ENCODE peak calls at places on chromosome X, in four cellular contexts. W, B, F and J are unnamed samples.
A peak's percentile ranks its signal among the peaks of the same experiment; 100 is the strongest.

GRCh38 chrX:12910851-12911461 is 4.5 kb downstream of the TLR8 start:
- ATAC-seq in W (no peak), B (peak; percentile 34), F (peak; percentile 36), J (no peak)

GRCh38 chrX:6526564-6526963 is 8.4 kb downstream of the VCX3A start:
- ATAC-seq in W (no peak), B (no peak), F (no peak), J (no peak)

GRCh38 chrX:56253832-56254703 is 21.9 kb downstream of the KLF8 start:
- ATAC-seq in W (no peak), B (no peak), F (no peak), J (no peak)

GRCh38 chrX:66162331-66162822 is 1.7 kb upstream of the HEPH start:
- ATAC-seq in W (no peak), B (no peak), F (no peak), J (no peak)

GRCh38 chrX:53156207-53156596 is 62.3 kb downstream of the KANTR start:
- ATAC-seq in W (no peak), B (no peak), F (no peak), J (no peak)

GRCh38 chrX:72254835-72255234 is 16.0 kb upstream of the ERCC6L start:
- ATAC-seq in W (no peak), B (no peak), F (no peak), J (no peak)

GRCh38 chrX:148443216-148443615 is 57.2 kb upstream of the AFF2 start:
- ATAC-seq in W (no peak), B (no peak), F (no peak), J (no peak)

GRCh38 chrX:55109304-55109703 is 20.5 kb downstream of the PAGE2 start:
- ATAC-seq in W (no peak), B (no peak), F (no peak), J (no peak)

GRCh38 chrX:43881410-43882293 is 598 bp downstream of the MAOB start:
- ATAC-seq in W (peak; percentile 64), B (no peak), F (peak; percentile 31), J (no peak)

GRCh38 chrX:21408324-21408723 is 34.1 kb downstream of the CNKSR2 start:
- ATAC-seq in W (no peak), B (no peak), F (no peak), J (no peak)

GRCh38 chrX:21959362-21960051 is 19.0 kb downstream of the SMS start:
- ATAC-seq in W (no peak), B (peak; percentile 34), F (no peak), J (peak; percentile 27)

GRCh38 chrX:33336783-33337182 is 125.4 kb upstream of the DMD start:
- ATAC-seq in W (peak; percentile 72), B (no peak), F (peak; percentile 68), J (no peak)

GRCh38 chrX:7191681-7192110 is 43.7 kb upstream of the PUDP start:
- ATAC-seq in W (no peak), B (no peak), F (no peak), J (no peak)

GRCh38 chrX:68686684-68687045 is 39.2 kb downstream of the STARD8 start:
- ATAC-seq in W (peak; percentile 47), B (peak; percentile 60), F (peak; percentile 58), J (no peak)

GRCh38 chrX:104310084-104310483 is 55.4 kb upstream of the ESX1 start:
- ATAC-seq in W (no peak), B (no peak), F (no peak), J (no peak)

GRCh38 chrX:124010157-124010556 is 48.7 kb downstream of the STAG2 start:
- ATAC-seq in W (no peak), B (peak; percentile 73), F (no peak), J (no peak)

GRCh38 chrX:38600089-38600755 is 38.9 kb downstream of the TSPAN7 start:
- ATAC-seq in W (no peak), B (no peak), F (no peak), J (no peak)

GRCh38 chrX:79400618-79401017 is 33.5 kb upstream of the ITM2A start:
- ATAC-seq in W (no peak), B (no peak), F (no peak), J (no peak)

GRCh38 chrX:50865311-50865710 is 45.2 kb upstream of the BMP15 start:
- ATAC-seq in W (no peak), B (no peak), F (peak; percentile 58), J (no peak)

GRCh38 chrX:40300286-40300890 is 202.6 kb upstream of the BCOR start:
- ATAC-seq in W (no peak), B (peak; percentile 49), F (no peak), J (peak; percentile 79)

GRCh38 chrX:110145854-110146253 is 142.9 kb downstream of the TMEM164 start:
- ATAC-seq in W (peak; percentile 13), B (no peak), F (peak; percentile 82), J (no peak)

GRCh38 chrX:42087960-42088359 is 164.6 kb upstream of the CASK start:
- ATAC-seq in W (no peak), B (no peak), F (no peak), J (no peak)